ENCODE peak calls at places on chromosomes 13 and 19, in eight cellular contexts. F, J, B, D, L, S, I and Y are unnamed samples.

GRCh38 chr13:59409211-59409610 is 754.5 kb downstream of the DIAPH3 start:
- DNase-seq in F (peak; percentile 82), J (no peak), B (no peak), D (no peak), L (no peak), S (no peak), I (no peak), Y (no peak)

GRCh38 chr19:14979136-14979497 is 547 bp downstream of the SLC1A6 start:
- DNase-seq in F (no peak), J (no peak), B (no peak), D (no peak), L (no peak), S (no peak), I (no peak), Y (peak; percentile 8)

GRCh38 chr19:2494447-2495129 is 18.7 kb downstream of the GADD45B start:
- DNase-seq in F (peak; percentile 89), J (no peak), B (peak; percentile 57), D (no peak), L (peak; percentile 72), S (peak; percentile 77), I (peak; percentile 52), Y (peak; percentile 71)

GRCh38 chr13:112968910-112969691 is at the start of gene MCF2L:
- DNase-seq in F (peak; percentile 63), J (peak; percentile 43), B (no peak), D (no peak), L (peak; percentile 64), S (peak; percentile 42), I (peak; percentile 44), Y (peak; percentile 32)

GRCh38 chr19:51023946-51024345 is 2.5 kb downstream of the KLK11 start:
- DNase-seq in F (no peak), J (no peak), B (no peak), D (no peak), L (no peak), S (no peak), I (no peak), Y (no peak)

GRCh38 chr13:111210488-111210887 is 95.4 kb downstream of the ARHGEF7 start:
- DNase-seq in F (no peak), J (no peak), B (no peak), D (peak; percentile 52), L (no peak), S (peak; percentile 90), I (no peak), Y (peak; percentile 76)

GRCh38 chr13:45367358-45367757 is 26.4 kb upstream of the TPT1 start:
- DNase-seq in F (no peak), J (peak; percentile 88), B (no peak), D (no peak), L (peak; percentile 72), S (peak; percentile 99), I (peak; percentile 89), Y (peak; percentile 93)

GRCh38 chr13:99432637-99433542 is 68.4 kb upstream of the TM9SF2 start:
- DNase-seq in F (peak; percentile 89), J (peak; percentile 62), B (no peak), D (no peak), L (peak; percentile 45), S (peak; percentile 77), I (peak; percentile 74), Y (peak; percentile 77)

GRCh38 chr19:46875657-46876056 is 14.9 kb downstream of the ARHGAP35 start:
- DNase-seq in F (no peak), J (no peak), B (no peak), D (no peak), L (no peak), S (no peak), I (no peak), Y (no peak)

GRCh38 chr13:40533072-40533471 is 133.4 kb downstream of the FOXO1 start:
- DNase-seq in F (no peak), J (no peak), B (no peak), D (no peak), L (peak; percentile 19), S (no peak), I (no peak), Y (no peak)

GRCh38 chr13:51764184-51765141 is 39.5 kb downstream of the DHRS12 start:
- DNase-seq in F (peak; percentile 68), J (peak; percentile 29), B (peak; percentile 42), D (no peak), L (peak; percentile 54), S (peak; percentile 72), I (peak; percentile 21), Y (peak; percentile 66)

GRCh38 chr19:963401-964022 is 20.6 kb upstream of the WDR18 start:
- DNase-seq in F (no peak), J (no peak), B (peak; percentile 8), D (no peak), L (no peak), S (no peak), I (no peak), Y (no peak)

GRCh38 chr19:12092065-12092867 is 27.7 kb downstream of the ZNF844 start:
- DNase-seq in F (peak; percentile 94), J (peak; percentile 39), B (peak; percentile 78), D (peak; percentile 52), L (peak; percentile 81), S (no peak), I (no peak), Y (peak; percentile 92)

GRCh38 chr13:91232716-91233115 is 114.8 kb upstream of the MIR17HG start:
- DNase-seq in F (no peak), J (no peak), B (no peak), D (no peak), L (no peak), S (no peak), I (no peak), Y (no peak)

GRCh38 chr19:22532388-22533310 is 101.5 kb upstream of the ZNF492 start:
- DNase-seq in F (peak; percentile 78), J (no peak), B (no peak), D (peak; percentile 60), L (peak; percentile 19), S (no peak), I (no peak), Y (peak; percentile 52)